ENCODE peak calls at places on chromosome 16, in six cellular contexts. L, X, D, Q, W and I are unnamed samples.

GRCh38 chr16:49698416-49698815 is 157.5 kb downstream of the ZNF423 start:
- DNase-seq in L (no peak), X (no peak), D (no peak), Q (no peak), W (no peak), I (no peak)

GRCh38 chr16:28977703-28978641 is 3.4 kb downstream of the SPNS1 start:
- DNase-seq in L (no peak), X (peak), D (no peak), Q (no peak), W (no peak), I (no peak)

GRCh38 chr16:57427307-57427706 is 19.9 kb downstream of the CIAPIN1 start:
- DNase-seq in L (no peak), X (no peak), D (no peak), Q (no peak), W (no peak), I (no peak)

GRCh38 chr16:28990375-28991040 is 5.7 kb downstream of the LAT start:
- DNase-seq in L (no peak), X (peak), D (no peak), Q (peak), W (no peak), I (no peak)

GRCh38 chr16:31407406-31407805 is 14.3 kb downstream of the ITGAD start:
- DNase-seq in L (no peak), X (no peak), D (no peak), Q (no peak), W (no peak), I (no peak)

GRCh38 chr16:54568897-54569807 is 282.6 kb upstream of the IRX3 start:
- DNase-seq in L (no peak), X (no peak), D (no peak), Q (no peak), W (no peak), I (no peak)

GRCh38 chr16:60107920-60108319 is 1373.8 kb upstream of the GOT2 start:
- DNase-seq in L (no peak), X (no peak), D (no peak), Q (no peak), W (no peak), I (no peak)

GRCh38 chr16:69083306-69083941 is 22.0 kb upstream of the HAS3 start:
- DNase-seq in L (no peak), X (no peak), D (no peak), Q (no peak), W (no peak), I (no peak)

GRCh38 chr16:4936991-4937781 is at the start of gene PPL:
- DNase-seq in L (peak), X (no peak), D (no peak), Q (no peak), W (peak), I (peak)

GRCh38 chr16:9123871-9124270 is 32.4 kb downstream of the HAPSTR1 start:
- DNase-seq in L (peak), X (no peak), D (no peak), Q (no peak), W (peak), I (peak)

GRCh38 chr16:87648698-87649487 is 46.6 kb downstream of the JPH3 start:
- DNase-seq in L (no peak), X (no peak), D (no peak), Q (no peak), W (no peak), I (no peak)

GRCh38 chr16:55809851-55810250 is 23.0 kb downstream of the CES1 start:
- DNase-seq in L (no peak), X (no peak), D (no peak), Q (no peak), W (no peak), I (no peak)

DNA sequence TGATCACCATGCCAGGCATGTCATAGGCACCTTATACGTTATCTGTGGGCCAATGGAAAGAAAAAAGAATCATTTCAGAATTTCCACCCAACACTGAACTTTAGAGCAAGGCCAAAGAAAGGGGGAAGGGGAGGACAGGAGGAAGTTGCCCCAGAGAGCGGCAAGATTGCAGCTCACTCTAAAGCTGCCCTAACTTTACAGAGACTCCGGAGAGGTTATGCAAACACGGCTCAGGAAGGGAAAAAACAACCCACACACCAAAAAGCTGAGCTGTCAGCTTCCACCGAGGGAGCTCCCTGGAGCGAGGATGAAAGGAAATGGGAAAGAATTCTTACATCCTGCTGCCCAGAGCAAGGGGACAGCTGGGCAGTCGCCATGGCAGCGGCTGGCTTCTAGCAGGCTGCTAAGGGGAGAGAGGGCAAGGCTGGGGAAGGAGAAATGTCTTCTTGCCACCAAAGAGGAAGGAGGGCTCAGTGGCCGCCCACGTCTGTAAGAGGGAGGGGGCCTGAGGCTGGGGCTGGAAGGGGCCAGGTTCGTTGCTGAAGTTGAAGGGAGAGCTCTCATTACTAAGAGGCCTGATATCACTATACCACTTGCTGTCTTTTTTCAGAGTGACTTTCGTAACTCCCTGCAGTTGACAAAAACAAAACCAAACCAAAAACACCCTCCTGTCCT is 18.2 kb downstream of the COTL1 start:
- DNase-seq in L (peak), X (peak), D (peak), Q (peak), W (peak), I (peak)
- H3K4me3 ChIP-seq in L (no peak), X (peak), D (peak), Q (peak), W (no peak), I (no peak)

GRCh38 chr16:89176717-89177116 is 5.2 kb downstream of the CDH15 start:
- DNase-seq in L (no peak), X (peak), D (no peak), Q (no peak), W (no peak), I (no peak)

GRCh38 chr16:89177501-89177900 is 6.0 kb downstream of the CDH15 start:
- DNase-seq in L (no peak), X (no peak), D (no peak), Q (no peak), W (no peak), I (no peak)

GRCh38 chr16:89175280-89176146 is 4.0 kb downstream of the CDH15 start:
- DNase-seq in L (no peak), X (peak), D (no peak), Q (no peak), W (no peak), I (no peak)

GRCh38 chr16:89174877-89175276 is 3.3 kb downstream of the CDH15 start:
- DNase-seq in L (no peak), X (peak), D (no peak), Q (no peak), W (no peak), I (no peak)

GRCh38 chr16:89176147-89176690 is 4.7 kb downstream of the CDH15 start:
- DNase-seq in L (no peak), X (peak), D (no peak), Q (no peak), W (no peak), I (no peak)
- H3K27ac ChIP-seq in L (no peak), X (no peak), D (no peak), Q (no peak), W (no peak), I (no peak)

DNA sequence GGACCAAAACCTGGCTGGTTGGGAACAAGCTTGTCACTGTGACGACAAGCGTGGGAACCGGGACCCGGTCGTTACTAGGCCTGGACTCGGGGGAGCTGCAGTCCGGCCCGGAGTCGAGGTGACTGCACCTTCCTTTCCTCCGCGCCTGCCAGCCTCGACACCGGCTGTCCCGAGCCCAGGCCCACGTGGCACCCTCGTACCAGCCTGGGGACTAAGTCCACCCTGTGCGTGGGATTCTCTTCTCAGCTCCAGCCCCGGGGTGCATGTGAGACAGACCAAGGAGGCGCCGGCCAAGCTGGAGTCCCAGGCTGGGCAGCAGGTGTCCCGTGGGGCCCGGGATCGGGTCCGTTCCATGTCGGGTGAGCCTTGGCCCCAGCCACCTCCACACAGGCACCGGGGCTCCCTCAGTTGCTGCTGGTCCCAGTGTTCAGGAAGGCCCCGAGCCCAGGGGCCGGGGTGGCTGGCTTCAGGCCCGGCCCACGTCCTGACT is 31.6 kb downstream of the TSC2 start:
- DNase-seq in L (no peak), X (peak), D (no peak), Q (no peak), W (no peak), I (no peak)
- H3K4me3 ChIP-seq in L (no peak), X (no peak), D (no peak), Q (no peak), W (no peak), I (no peak)

GRCh38 chr16:74577882-74578366 is 29.0 kb downstream of the GLG1 start:
- DNase-seq in L (no peak), X (no peak), D (peak), Q (no peak), W (no peak), I (no peak)

GRCh38 chr16:74575805-74576643 is 30.9 kb downstream of the GLG1 start:
- DNase-seq in L (no peak), X (no peak), D (no peak), Q (no peak), W (no peak), I (no peak)

GRCh38 chr16:74578838-74579237 is 28.1 kb downstream of the GLG1 start:
- DNase-seq in L (no peak), X (no peak), D (no peak), Q (no peak), W (no peak), I (no peak)

GRCh38 chr16:74580828-74581227 is 26.1 kb downstream of the GLG1 start:
- DNase-seq in L (no peak), X (no peak), D (no peak), Q (no peak), W (no peak), I (no peak)

GRCh38 chr16:74578433-74578832 is 28.5 kb downstream of the GLG1 start:
- DNase-seq in L (no peak), X (no peak), D (no peak), Q (no peak), W (no peak), I (no peak)
- H3K27ac ChIP-seq in L (no peak), X (no peak), D (no peak), Q (no peak), W (no peak), I (no peak)

GRCh38 chr16:67009158-67009557 is 19.8 kb upstream of the CBFB start:
- DNase-seq in L (no peak), X (no peak), D (no peak), Q (no peak), W (no peak), I (no peak)
- H3K4me3 ChIP-seq in L (no peak), X (no peak), D (no peak), Q (no peak), W (no peak), I (no peak)

GRCh38 chr16:14509055-14509454 is 121.0 kb downstream of the PARN start:
- DNase-seq in L (no peak), X (no peak), D (no peak), Q (no peak), W (no peak), I (no peak)
- H3K27ac ChIP-seq in L (no peak), X (no peak), D (no peak), Q (no peak), W (no peak), I (peak)

GRCh38 chr16:86601356-86601755 is 23.0 kb downstream of the FOXL1 start:
- DNase-seq in L (no peak), X (no peak), D (no peak), Q (no peak), W (no peak), I (no peak)

GRCh38 chr16:86597880-86598606 is 19.7 kb downstream of the FOXL1 start:
- DNase-seq in L (no peak), X (no peak), D (no peak), Q (no peak), W (no peak), I (no peak)

GRCh38 chr16:86597126-86597879 is 19.0 kb downstream of the FOXL1 start:
- DNase-seq in L (no peak), X (no peak), D (no peak), Q (no peak), W (no peak), I (no peak)

GRCh38 chr16:86595983-86596605 is 17.7 kb downstream of the FOXL1 start:
- DNase-seq in L (no peak), X (no peak), D (no peak), Q (no peak), W (no peak), I (no peak)

GRCh38 chr16:86598607-86599318 is 20.4 kb downstream of the FOXL1 start:
- DNase-seq in L (no peak), X (no peak), D (no peak), Q (no peak), W (no peak), I (no peak)
- H3K4me3 ChIP-seq in L (no peak), X (no peak), D (no peak), Q (no peak), W (no peak), I (no peak)

GRCh38 chr16:53518550-53519416 is 15.8 kb upstream of the AKTIP start:
- DNase-seq in L (peak), X (peak), D (no peak), Q (peak), W (peak), I (peak)
- H3K27ac ChIP-seq in L (peak), X (peak), D (no peak), Q (peak), W (peak), I (peak)

GRCh38 chr16:88941933-88942909 is 34.8 kb downstream of the CBFA2T3 start:
- DNase-seq in L (peak), X (no peak), D (no peak), Q (peak), W (peak), I (no peak)
- H3K4me3 ChIP-seq in L (peak), X (no peak), D (no peak), Q (no peak), W (no peak), I (peak)

GRCh38 chr16:81817789-81818304 is 38.8 kb downstream of the PLCG2 start:
- DNase-seq in L (peak), X (no peak), D (no peak), Q (no peak), W (peak), I (no peak)
- H3K27ac ChIP-seq in L (peak), X (no peak), D (no peak), Q (peak), W (peak), I (no peak)